ENCODE peak calls at places on chromosomes 1 and 21, in eight cellular contexts. Z, P, V, C, L, F, Q and Y are unnamed samples.

GRCh38 chr1:31302749-31303441 is 6.1 kb downstream of the ZCCHC17 start:
- DNase-seq in Z (no peak), P (no peak), V (no peak), C (no peak), L (no peak), F (peak), Q (no peak), Y (no peak)

GRCh38 chr1:118325545-118326225 is 140.7 kb upstream of the SPAG17 start:
- DNase-seq in Z (no peak), P (no peak), V (no peak), C (no peak), L (no peak), F (no peak), Q (no peak), Y (no peak)

GRCh38 chr1:51644533-51645197 is 27.8 kb downstream of the OSBPL9 start:
- DNase-seq in Z (no peak), P (no peak), V (no peak), C (peak), L (no peak), F (peak), Q (no peak), Y (no peak)

GRCh38 chr1:36008546-36009197 is 75.2 kb upstream of the TEKT2 start:
- DNase-seq in Z (no peak), P (no peak), V (no peak), C (no peak), L (no peak), F (peak), Q (no peak), Y (no peak)

GRCh38 chr1:37461698-37462436 is 12.5 kb upstream of the ZC3H12A start:
- DNase-seq in Z (no peak), P (no peak), V (no peak), C (no peak), L (no peak), F (peak), Q (no peak), Y (no peak)

GRCh38 chr1:65213271-65213905 is 65.4 kb downstream of the AK4 start:
- DNase-seq in Z (no peak), P (no peak), V (no peak), C (no peak), L (no peak), F (no peak), Q (no peak), Y (no peak)

GRCh38 chr1:162349635-162350330 is 26.9 kb downstream of the SPATA46 start:
- DNase-seq in Z (no peak), P (no peak), V (no peak), C (no peak), L (no peak), F (peak), Q (no peak), Y (no peak)

GRCh38 chr1:231279081-231279480 is 38.1 kb downstream of the GNPAT start:
- DNase-seq in Z (no peak), P (no peak), V (no peak), C (no peak), L (no peak), F (peak), Q (no peak), Y (no peak)

GRCh38 chr1:16927711-16928485 is 6.2 kb downstream of the CROCC start:
- DNase-seq in Z (no peak), P (no peak), V (no peak), C (no peak), L (no peak), F (no peak), Q (no peak), Y (no peak)

GRCh38 chr1:113993072-113993471 is 13.8 kb downstream of the OLFML3 start:
- DNase-seq in Z (no peak), P (no peak), V (no peak), C (no peak), L (peak), F (no peak), Q (no peak), Y (no peak)

GRCh38 chr1:226589008-226589733 is 40.6 kb downstream of the STUM start:
- DNase-seq in Z (no peak), P (no peak), V (no peak), C (no peak), L (no peak), F (peak), Q (no peak), Y (no peak)

GRCh38 chr1:248837045-248837793 is 805 bp upstream of the ZNF672 start:
- DNase-seq in Z (no peak), P (no peak), V (no peak), C (no peak), L (no peak), F (no peak), Q (no peak), Y (no peak)

GRCh38 chr1:87134061-87134460 is 194.6 kb upstream of the LMO4 start:
- DNase-seq in Z (no peak), P (no peak), V (peak), C (no peak), L (no peak), F (no peak), Q (no peak), Y (no peak)

GRCh38 chr1:51642739-51643142 is 25.8 kb downstream of the OSBPL9 start:
- DNase-seq in Z (no peak), P (no peak), V (no peak), C (no peak), L (no peak), F (peak), Q (no peak), Y (no peak)

GRCh38 chr21:27759091-27759659 is 792.3 kb upstream of the ADAMTS5 start:
- DNase-seq in Z (no peak), P (no peak), V (no peak), C (no peak), L (peak), F (no peak), Q (no peak), Y (no peak)

GRCh38 chr1:29655145-29655544 is 418.8 kb downstream of the PTPRU start:
- DNase-seq in Z (no peak), P (no peak), V (no peak), C (no peak), L (no peak), F (no peak), Q (no peak), Y (no peak)

GRCh38 chr1:26431979-26432695 is at the start of gene DHDDS:
- DNase-seq in Z (peak), P (peak), V (peak), C (peak), L (peak), F (peak), Q (peak), Y (peak)

GRCh38 chr1:2411801-2412394 is 466 bp downstream of the PEX10 start:
- DNase-seq in Z (no peak), P (no peak), V (no peak), C (no peak), L (peak), F (no peak), Q (no peak), Y (no peak)